ENCODE peak calls at places on chromosome 21, in six cellular contexts. W, Q, R, X, B and N are unnamed samples.

GRCh38 chr21:44710294-44710665 is 1.1 kb downstream of the TSPEAR start:
- DNase-seq in B (no peak), W (no peak), Q (no peak), X (no peak), R (no peak), N (no peak)

GRCh38 chr21:38468989-38469388 is 29.3 kb downstream of the ERG start:
- DNase-seq in B (no peak), W (no peak), Q (no peak), X (no peak), R (no peak), N (no peak)

GRCh38 chr21:14554948-14555347 is 8.8 kb upstream of the SAMSN1 start:
- DNase-seq in R (no peak), B (no peak), W (no peak), Q (no peak), X (no peak), N (no peak)

GRCh38 chr21:39232926-39233325 is 49.7 kb upstream of the PSMG1 start:
- DNase-seq in Q (no peak), R (no peak), X (no peak), W (no peak), B (no peak), N (no peak)

GRCh38 chr21:41326414-41327080 is 9.9 kb downstream of the FAM3B start:
- DNase-seq in W (no peak), R (no peak), X (no peak), B (no peak), Q (no peak), N (no peak)

GRCh38 chr21:39314155-39315027 is 959 bp upstream of the BRWD1 start:
- DNase-seq in Q (peak), B (peak), X (peak), W (peak), R (peak), N (peak)

GRCh38 chr21:45954921-45955320 is 26.6 kb upstream of the COL6A1 start:
- DNase-seq in Q (no peak), R (no peak), X (no peak), B (no peak), W (no peak), N (no peak)

GRCh38 chr21:27346041-27346448 is 379.2 kb upstream of the ADAMTS5 start:
- DNase-seq in W (no peak), R (no peak), B (no peak), Q (no peak), X (no peak), N (no peak)

GRCh38 chr21:31339736-31340135 is 4.3 kb downstream of the TIAM1 start:
- DNase-seq in R (no peak), X (no peak), W (no peak), Q (no peak), B (no peak), N (no peak)

GRCh38 chr21:42481169-42481568 is 14.9 kb downstream of the RSPH1 start:
- DNase-seq in W (no peak), R (no peak), B (no peak), Q (no peak), X (no peak), N (no peak)

GRCh38 chr21:34526618-34527290 is 14.7 kb upstream of the KCNE1 start:
- DNase-seq in W (peak), B (peak), Q (peak), X (peak), R (no peak), N (peak)

GRCh38 chr21:43005635-43006034 is 31.3 kb downstream of the PKNOX1 start:
- DNase-seq in W (no peak), R (no peak), Q (no peak), B (no peak), X (no peak), N (no peak)

GRCh38 chr21:41874611-41875010 is 4.5 kb downstream of the PRDM15 start:
- DNase-seq in W (no peak), Q (no peak), R (no peak), X (no peak), B (no peak), N (no peak)

GRCh38 chr21:46068516-46069079 is 29.3 kb upstream of the COL6A2 start:
- DNase-seq in Q (no peak), B (no peak), X (no peak), R (no peak), W (no peak), N (no peak)

GRCh38 chr21:19246018-19246417 is 842.4 kb upstream of the TMPRSS15 start:
- DNase-seq in Q (no peak), R (no peak), X (no peak), W (no peak), B (no peak), N (no peak)

GRCh38 chr21:32597205-32597604 is 11.9 kb upstream of the TCP10L start:
- DNase-seq in W (peak), R (no peak), B (peak), Q (no peak), X (no peak), N (peak)

GRCh38 chr21:45287438-45288391 is at the start of gene POFUT2:
- DNase-seq in R (peak), X (peak), Q (peak), B (peak), W (peak), N (peak)

GRCh38 chr21:14591882-14592281 is 45.8 kb upstream of the SAMSN1 start:
- DNase-seq in R (no peak), B (no peak), W (no peak), X (peak), Q (no peak), N (no peak)

GRCh38 chr21:41956926-41957729 is 3.3 kb upstream of the C2CD2 start:
- DNase-seq in B (peak), W (peak), X (no peak), R (no peak), Q (no peak), N (peak)

GRCh38 chr21:35179990-35180557 is 131.0 kb upstream of the RUNX1 start:
- DNase-seq in Q (no peak), X (no peak), B (peak), W (peak), R (no peak), N (peak)

GRCh38 chr21:36175771-36176565 is 19.3 kb downstream of the DOP1B start:
- DNase-seq in B (no peak), W (no peak), X (no peak), R (no peak), Q (no peak), N (no peak)

GRCh38 chr21:44925027-44925755 is 4.5 kb upstream of the ITGB2 start:
- DNase-seq in X (no peak), Q (no peak), W (no peak), R (no peak), B (no peak), N (no peak)

GRCh38 chr21:33587792-33588484 is 546 bp downstream of the DONSON start:
- DNase-seq in X (peak), R (peak), B (peak), W (no peak), Q (peak), N (peak)

GRCh38 chr21:34984356-34984755 is 64.7 kb downstream of the RUNX1 start:
- DNase-seq in R (no peak), Q (no peak), B (no peak), W (no peak), X (no peak), N (no peak)

GRCh38 chr21:45383111-45383614 is 21.8 kb upstream of the COL18A1 start:
- DNase-seq in W (no peak), Q (no peak), B (no peak), X (peak), R (no peak), N (no peak)

GRCh38 chr21:45877160-45877438 is 104.5 kb upstream of the COL6A1 start:
- DNase-seq in B (no peak), W (no peak), R (no peak), Q (no peak), X (no peak), N (no peak)

GRCh38 chr21:39186676-39187075 is 3.4 kb upstream of the PSMG1 start:
- DNase-seq in X (no peak), R (no peak), B (no peak), W (no peak), Q (no peak), N (no peak)

GRCh38 chr21:17139696-17140095 is 373.1 kb upstream of the CXADR start:
- DNase-seq in X (no peak), R (no peak), B (peak), Q (no peak), W (no peak), N (no peak)

GRCh38 chr21:39064325-39065012 is 118.8 kb downstream of the PSMG1 start:
- DNase-seq in Q (no peak), R (no peak), W (no peak), B (no peak), X (no peak), N (no peak)

GRCh38 chr21:46099476-46099875 is 1.6 kb downstream of the COL6A2 start:
- DNase-seq in Q (peak), R (no peak), B (no peak), X (peak), W (no peak), N (peak)